ENCODE peak calls at places on chromosomes 5 and 9, in nine cellular contexts. V, K, P, M, G, D, S, F and L are unnamed samples.

GRCh38 chr5:74934949-74935751 is 69.0 kb upstream of the FAM169A start:
- DNase-seq in V (peak), K (peak), P (peak), M (no peak), G (peak), D (no peak), S (peak), F (no peak), L (peak)

GRCh38 chr5:58080573-58080972 is 379.3 kb downstream of the PLK2 start:
- DNase-seq in V (peak), K (peak), P (no peak), M (no peak), G (no peak), D (no peak), S (peak), F (no peak), L (peak)

GRCh38 chr5:36371366-36371765 is 69.7 kb upstream of the RANBP3L start:
- DNase-seq in V (no peak), K (no peak), P (no peak), M (no peak), G (no peak), D (no peak), S (no peak), F (no peak), L (no peak)

GRCh38 chr5:134647750-134648424 is 698 bp upstream of the SEC24A start:
- DNase-seq in V (peak), K (peak), P (no peak), M (no peak), G (peak), D (peak), S (peak), F (no peak), L (no peak)

GRCh38 chr5:131595088-131596033 is 39.7 kb downstream of the RAPGEF6 start:
- DNase-seq in V (no peak), K (no peak), P (no peak), M (no peak), G (no peak), D (no peak), S (no peak), F (no peak), L (no peak)

GRCh38 chr5:136979131-136979530 is 520.0 kb downstream of the SPOCK1 start:
- DNase-seq in V (no peak), K (no peak), P (no peak), M (no peak), G (no peak), D (no peak), S (no peak), F (no peak), L (no peak)

GRCh38 chr5:179883163-179883562 is 24.5 kb downstream of the TBC1D9B start:
- DNase-seq in V (no peak), K (no peak), P (no peak), M (no peak), G (no peak), D (no peak), S (no peak), F (no peak), L (no peak)

GRCh38 chr9:5773324-5773999 is 59.5 kb downstream of the ERMP1 start:
- DNase-seq in V (no peak), K (no peak), P (no peak), M (no peak), G (peak), D (no peak), S (no peak), F (no peak), L (no peak)

GRCh38 chr5:79109527-79110492 is 1.8 kb upstream of the BHMT start:
- DNase-seq in V (peak), K (no peak), P (no peak), M (no peak), G (peak), D (no peak), S (peak), F (no peak), L (no peak)

GRCh38 chr5:149732500-149733128 is 2.5 kb downstream of the PPARGC1B start:
- DNase-seq in V (peak), K (no peak), P (no peak), M (no peak), G (peak), D (no peak), S (peak), F (no peak), L (peak)

GRCh38 chr9:113623851-113624485 is 160.4 kb downstream of the RGS3 start:
- DNase-seq in V (no peak), K (no peak), P (no peak), M (no peak), G (peak), D (no peak), S (no peak), F (peak), L (no peak)